ENCODE peak calls at places on chromosome 6, in nine cellular contexts. F, Q, R, V, G, X, Y, E and N are unnamed samples.
A peak's percentile ranks its signal among the peaks of the same experiment; 100 is the strongest.

GRCh38 chr6:14441371-14441781 is 323.8 kb downstream of the CD83 start:
- DNase-seq in R (no peak), F (peak; percentile 16), G (no peak), E (no peak), X (peak; percentile 63), Q (no peak), V (no peak), Y (no peak), N (no peak)

GRCh38 chr6:170294813-170295518 is 4.1 kb upstream of the DLL1 start:
- DNase-seq in V (no peak), R (peak; percentile 36), E (no peak), X (no peak), F (no peak), Y (no peak), Q (no peak), G (no peak), N (no peak)

GRCh38 chr6:33823806-33824205 is 20.0 kb upstream of the MLN start:
- DNase-seq in G (no peak), R (no peak), Y (no peak), F (no peak), Q (no peak), E (no peak), X (no peak), V (no peak), N (no peak)

GRCh38 chr6:22906091-22906549 is 336.8 kb downstream of the HDGFL1 start:
- DNase-seq in V (no peak), Q (no peak), E (no peak), F (no peak), R (no peak), Y (no peak), G (peak; percentile 36), X (peak; percentile 56), N (no peak)

GRCh38 chr6:65745614-65746013 is 38.6 kb upstream of the EYS start:
- DNase-seq in X (peak; percentile 10), G (peak; percentile 2), Q (no peak), R (no peak), E (no peak), F (no peak), V (no peak), Y (no peak), N (no peak)

GRCh38 chr6:107409942-107410341 is 49.4 kb downstream of the PDSS2 start:
- DNase-seq in V (no peak), Y (no peak), Q (no peak), F (no peak), R (no peak), X (no peak), E (no peak), G (no peak), N (no peak)

GRCh38 chr6:130167655-130168054 is 55.1 kb downstream of the SAMD3 start:
- DNase-seq in F (no peak), V (no peak), E (no peak), X (peak; percentile 23), Y (no peak), R (no peak), Q (no peak), G (peak; percentile 67), N (no peak)

GRCh38 chr6:136784910-136785746 is 7.1 kb downstream of the MAP3K5 start:
- DNase-seq in V (no peak), Q (no peak), E (peak; percentile 47), F (no peak), Y (no peak), G (no peak), R (no peak), X (no peak), N (no peak)

GRCh38 chr6:167786859-167787675 is 39.6 kb upstream of the AFDN start:
- DNase-seq in E (no peak), X (no peak), F (no peak), Y (no peak), R (no peak), Q (no peak), G (no peak), V (no peak), N (no peak)

GRCh38 chr6:156183678-156184077 is 593.5 kb upstream of the ARID1B start:
- DNase-seq in E (no peak), X (no peak), G (no peak), Y (no peak), F (no peak), R (no peak), Q (no peak), V (no peak), N (no peak)

GRCh38 chr6:39901670-39902069 is 32.6 kb downstream of the MOCS1 start:
- DNase-seq in Q (no peak), F (no peak), E (no peak), R (no peak), Y (no peak), V (no peak), G (no peak), X (no peak), N (no peak)

GRCh38 chr6:71383891-71384489 is 95.4 kb downstream of the OGFRL1 start:
- DNase-seq in G (no peak), Q (no peak), F (no peak), Y (no peak), V (no peak), X (peak; percentile 21), R (peak; percentile 10), E (no peak), N (no peak)

GRCh38 chr6:139429559-139430150 is 55.2 kb upstream of the CITED2 start:
- DNase-seq in Q (no peak), G (no peak), E (no peak), Y (no peak), F (no peak), X (no peak), R (no peak), V (no peak), N (no peak)

GRCh38 chr6:76684881-76685280 is 612.4 kb upstream of the IMPG1 start:
- DNase-seq in E (no peak), F (no peak), X (no peak), G (no peak), R (no peak), V (no peak), Q (no peak), Y (no peak), N (no peak)

GRCh38 chr6:46734867-46735719 is at the start of gene PLA2G7:
- DNase-seq in F (no peak), G (peak; percentile 36), E (no peak), X (peak; percentile 49), Y (no peak), V (no peak), R (peak; percentile 23), Q (peak; percentile 69), N (no peak)

GRCh38 chr6:136031982-136032381 is 180.5 kb downstream of the PDE7B start:
- DNase-seq in Q (no peak), E (no peak), F (no peak), R (peak; percentile 40), Y (no peak), G (peak; percentile 38), X (peak; percentile 60), V (no peak), N (no peak)

GRCh38 chr6:75602164-75602896 is 650 bp downstream of the SENP6 start:
- DNase-seq in E (no peak), G (peak; percentile 13), Y (no peak), R (peak; percentile 59), Q (no peak), V (peak; percentile 44), X (peak; percentile 64), F (peak; percentile 36), N (no peak)

GRCh38 chr6:8743146-8743745 is 307.9 kb upstream of the SLC35B3 start:
- DNase-seq in Y (no peak), V (no peak), Q (peak; percentile 21), X (peak; percentile 26), E (no peak), G (no peak), F (no peak), R (peak; percentile 30), N (no peak)

GRCh38 chr6:104527761-104528415 is 331.8 kb downstream of the HACE1 start:
- DNase-seq in Y (no peak), R (no peak), G (no peak), E (peak; percentile 9), V (no peak), F (no peak), Q (no peak), X (peak; percentile 55), N (no peak)

GRCh38 chr6:155297669-155298068 is 16.6 kb downstream of the TFB1M start:
- DNase-seq in Q (no peak), R (no peak), E (no peak), X (no peak), F (no peak), V (no peak), Y (no peak), G (no peak), N (no peak)

GRCh38 chr6:14848019-14848418 is 397.9 kb upstream of the JARID2 start:
- DNase-seq in V (no peak), Y (no peak), R (no peak), G (no peak), X (peak; percentile 39), F (no peak), E (no peak), Q (no peak), N (no peak)

GRCh38 chr6:13492357-13492756 is 5.0 kb upstream of the GFOD1 start:
- DNase-seq in F (no peak), R (no peak), E (no peak), G (no peak), X (no peak), Q (no peak), Y (no peak), V (no peak), N (no peak)

GRCh38 chr6:49541936-49542335 is 8.5 kb upstream of the C6orf141 start:
- DNase-seq in R (no peak), E (no peak), Q (no peak), G (peak; percentile 55), V (no peak), F (peak; percentile 7), Y (no peak), X (no peak), N (no peak)

GRCh38 chr6:26240157-26240980 is 124.6 kb upstream of the BTN3A2 start:
- DNase-seq in V (no peak), Q (no peak), E (no peak), G (no peak), R (peak; percentile 76), F (no peak), Y (no peak), X (peak; percentile 40), N (peak; percentile 95)

GRCh38 chr6:168415149-168415992 is 25.6 kb upstream of the SMOC2 start:
- DNase-seq in Q (no peak), Y (no peak), E (no peak), V (no peak), G (no peak), F (no peak), R (no peak), X (no peak), N (no peak)

GRCh38 chr6:152734630-152735029 is 16.0 kb upstream of the VIP start:
- DNase-seq in E (no peak), Q (no peak), G (no peak), V (no peak), F (no peak), Y (no peak), X (no peak), R (no peak), N (no peak)

GRCh38 chr6:138240476-138241245 is 22.4 kb upstream of the PBOV1 start:
- DNase-seq in E (no peak), V (no peak), G (no peak), Q (no peak), X (no peak), R (no peak), Y (no peak), F (no peak), N (no peak)

GRCh38 chr6:34491091-34491430 is 25.2 kb downstream of the PACSIN1 start:
- DNase-seq in E (no peak), F (no peak), X (peak; percentile 81), Y (no peak), Q (no peak), R (no peak), V (no peak), G (no peak), N (no peak)

GRCh38 chr6:10248378-10248843 is 166.5 kb downstream of the TFAP2A start:
- DNase-seq in Q (no peak), Y (no peak), V (no peak), E (no peak), R (no peak), X (no peak), F (no peak), G (no peak), N (peak; percentile 33)

GRCh38 chr6:19035454-19035853 is 648.3 kb downstream of the RNF144B start:
- DNase-seq in X (no peak), Y (no peak), Q (no peak), V (peak; percentile 18), G (no peak), R (no peak), F (no peak), E (no peak), N (no peak)

GRCh38 chr6:106445508-106445878 is 85.0 kb downstream of the CRYBG1 start:
- DNase-seq in X (no peak), Q (no peak), Y (no peak), R (no peak), E (no peak), G (no peak), F (no peak), V (no peak), N (no peak)